ENCODE peak calls at places on chromosomes 1 and 21, in seven cellular contexts. One of them, this sample, is unnamed.

GRCh38 chr1:11924334-11925195 is 1.7 kb downstream of the KIAA2013 start:
- DNase-seq in hepatocyte: no peak
- DNase-seq in MM.1S: peak; percentile 64
- DNase-seq in H1: no peak
- DNase-seq in mammary epithelial cell: no peak
- DNase-seq in IMR-90: no peak
- DNase-seq in HCT116: no peak
- DNase-seq in this sample: no peak

GRCh38 chr1:36203554-36204346 is 20.5 kb upstream of the THRAP3 start:
- DNase-seq in hepatocyte: peak; percentile 62
- DNase-seq in MM.1S: no peak
- DNase-seq in IMR-90: peak; percentile 52
- DNase-seq in HCT116: no peak
- DNase-seq in H1: no peak
- DNase-seq in mammary epithelial cell: peak; percentile 23
- DNase-seq in this sample: no peak

GRCh38 chr1:10430216-10431064 is at the start of gene CENPS:
- DNase-seq in IMR-90: peak; percentile 83
- DNase-seq in hepatocyte: peak; percentile 95
- DNase-seq in H1: peak; percentile 67
- DNase-seq in HCT116: peak; percentile 68
- DNase-seq in MM.1S: peak; percentile 87
- DNase-seq in mammary epithelial cell: peak; percentile 87
- DNase-seq in this sample: peak; percentile 87

GRCh38 chr1:44862829-44863406 is 19.9 kb upstream of the PTCH2 start:
- DNase-seq in hepatocyte: no peak
- DNase-seq in MM.1S: peak; percentile 10
- DNase-seq in H1: no peak
- DNase-seq in mammary epithelial cell: no peak
- DNase-seq in HCT116: no peak
- DNase-seq in IMR-90: peak; percentile 66
- DNase-seq in this sample: no peak

GRCh38 chr1:107739183-107739582 is 225.8 kb downstream of the VAV3 start:
- DNase-seq in mammary epithelial cell: no peak
- DNase-seq in HCT116: no peak
- DNase-seq in IMR-90: no peak
- DNase-seq in H1: no peak
- DNase-seq in hepatocyte: no peak
- DNase-seq in MM.1S: no peak
- DNase-seq in this sample: no peak

GRCh38 chr21:14687277-14687642 is 141.1 kb upstream of the SAMSN1 start:
- DNase-seq in H1: no peak
- DNase-seq in hepatocyte: no peak
- DNase-seq in MM.1S: peak; percentile 50
- DNase-seq in mammary epithelial cell: no peak
- DNase-seq in IMR-90: no peak
- DNase-seq in HCT116: no peak
- DNase-seq in this sample: no peak

GRCh38 chr1:221187174-221187573 is 307.9 kb downstream of the HLX start:
- DNase-seq in mammary epithelial cell: no peak
- DNase-seq in H1: no peak
- DNase-seq in IMR-90: peak; percentile 18
- DNase-seq in MM.1S: no peak
- DNase-seq in hepatocyte: no peak
- DNase-seq in HCT116: no peak
- DNase-seq in this sample: no peak

GRCh38 chr1:222077191-222077590 is 335.3 kb upstream of the DUSP10 start:
- DNase-seq in mammary epithelial cell: no peak
- DNase-seq in IMR-90: no peak
- DNase-seq in MM.1S: no peak
- DNase-seq in HCT116: no peak
- DNase-seq in H1: no peak
- DNase-seq in hepatocyte: no peak
- DNase-seq in this sample: no peak

GRCh38 chr1:7533006-7533405 is 238.1 kb upstream of the VAMP3 start:
- DNase-seq in IMR-90: no peak
- DNase-seq in MM.1S: no peak
- DNase-seq in mammary epithelial cell: no peak
- DNase-seq in HCT116: no peak
- DNase-seq in H1: no peak
- DNase-seq in hepatocyte: no peak
- DNase-seq in this sample: no peak

GRCh38 chr21:46509760-46510159 is 51.1 kb downstream of the DIP2A start:
- DNase-seq in hepatocyte: peak; percentile 52
- DNase-seq in mammary epithelial cell: peak; percentile 26
- DNase-seq in H1: no peak
- DNase-seq in IMR-90: peak; percentile 81
- DNase-seq in HCT116: peak; percentile 18
- DNase-seq in MM.1S: no peak
- DNase-seq in this sample: no peak

GRCh38 chr1:204494281-204495077 is at the start of gene PIK3C2B:
- DNase-seq in IMR-90: peak; percentile 73
- DNase-seq in hepatocyte: peak; percentile 93
- DNase-seq in mammary epithelial cell: peak; percentile 84
- DNase-seq in HCT116: peak; percentile 52
- DNase-seq in H1: peak; percentile 69
- DNase-seq in MM.1S: peak; percentile 95
- DNase-seq in this sample: peak; percentile 76

GRCh38 chr1:230189276-230190183 is 122.5 kb downstream of the GALNT2 start:
- DNase-seq in mammary epithelial cell: no peak
- DNase-seq in IMR-90: no peak
- DNase-seq in hepatocyte: no peak
- DNase-seq in H1: no peak
- DNase-seq in MM.1S: no peak
- DNase-seq in HCT116: no peak
- DNase-seq in this sample: no peak

GRCh38 chr1:226679303-226679702 is 59.8 kb downstream of the ITPKB start:
- DNase-seq in HCT116: no peak
- DNase-seq in H1: no peak
- DNase-seq in MM.1S: no peak
- DNase-seq in hepatocyte: no peak
- DNase-seq in mammary epithelial cell: no peak
- DNase-seq in IMR-90: no peak
- DNase-seq in this sample: no peak

DNA sequence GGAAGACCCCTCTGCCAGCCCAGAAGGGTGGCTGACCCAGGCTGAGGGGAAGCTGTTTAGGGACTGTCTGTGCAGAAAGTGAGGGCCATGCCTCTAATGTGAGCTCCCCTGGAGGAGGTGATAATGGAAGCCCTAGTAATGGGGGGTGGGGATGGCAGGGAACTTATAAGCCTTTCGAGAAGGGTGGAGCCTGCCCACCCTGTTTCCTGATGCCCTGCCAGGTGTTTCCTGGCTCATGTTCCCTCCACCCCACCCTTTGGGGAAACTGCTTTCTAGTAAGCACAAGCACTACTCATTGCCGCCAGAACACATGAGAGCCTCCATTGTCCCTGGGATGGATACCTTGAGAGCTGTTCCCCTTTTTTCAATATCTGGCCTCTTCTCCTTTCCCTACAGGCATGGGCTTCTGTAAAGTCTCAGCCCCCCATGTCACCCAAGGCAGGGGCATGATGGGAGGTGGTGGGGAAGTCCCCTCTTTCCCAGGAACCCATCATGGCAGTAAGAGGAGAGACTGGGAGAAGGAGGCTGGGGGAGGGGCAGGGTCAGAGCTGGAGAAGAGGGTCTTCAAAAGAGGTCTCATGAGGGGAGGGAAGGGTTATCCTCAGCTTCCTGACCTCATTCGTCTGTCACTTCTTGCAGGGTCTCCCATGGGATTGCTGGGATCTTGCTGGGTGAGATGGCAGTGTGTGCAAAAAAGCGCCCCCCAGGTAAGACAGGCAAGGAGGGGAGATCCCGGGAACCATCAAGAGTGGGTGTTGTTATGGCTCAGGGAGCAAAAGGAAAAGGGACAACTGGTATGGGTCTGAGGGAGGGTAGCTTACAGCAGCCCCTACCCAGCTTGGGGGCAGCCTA is 2.4 kb downstream of the ATP8B2 start:
- DNase-seq in MM.1S: peak; percentile 98
- DNase-seq in mammary epithelial cell: no peak
- DNase-seq in HCT116: no peak
- DNase-seq in H1: no peak
- DNase-seq in IMR-90: no peak
- DNase-seq in hepatocyte: no peak
- DNase-seq in this sample: peak; percentile 74
- H3K4me3 ChIP-seq in MM.1S: peak overlapping the region; percentile 84
- H3K4me3 ChIP-seq in mammary epithelial cell: peak overlapping the region; percentile 34
- H3K4me3 ChIP-seq in HCT116: peak overlapping the region; percentile 61
- H3K4me3 ChIP-seq in H1: peak overlapping the region; percentile 27
- H3K4me3 ChIP-seq in IMR-90: peak overlapping the region; percentile 31
- H3K4me3 ChIP-seq in hepatocyte: peak overlapping the region; percentile 1
- H3K4me3 ChIP-seq in this sample: peak overlapping the region; percentile 69

GRCh38 chr1:22801347-22801746 is 90.7 kb downstream of the EPHB2 start:
- DNase-seq in HCT116: no peak
- DNase-seq in IMR-90: no peak
- DNase-seq in H1: no peak
- DNase-seq in MM.1S: no peak
- DNase-seq in mammary epithelial cell: no peak
- DNase-seq in hepatocyte: no peak
- DNase-seq in this sample: no peak
- H2AFZ ChIP-seq in HCT116: no peak overlapping the region
- H2AFZ ChIP-seq in IMR-90: no peak overlapping the region
- H2AFZ ChIP-seq in H1: no peak overlapping the region
- H2AFZ ChIP-seq in MM.1S: no peak overlapping the region
- H2AFZ ChIP-seq in mammary epithelial cell: no peak overlapping the region
- H2AFZ ChIP-seq in hepatocyte: no peak overlapping the region
- H2AFZ ChIP-seq in this sample: no peak overlapping the region

DNA sequence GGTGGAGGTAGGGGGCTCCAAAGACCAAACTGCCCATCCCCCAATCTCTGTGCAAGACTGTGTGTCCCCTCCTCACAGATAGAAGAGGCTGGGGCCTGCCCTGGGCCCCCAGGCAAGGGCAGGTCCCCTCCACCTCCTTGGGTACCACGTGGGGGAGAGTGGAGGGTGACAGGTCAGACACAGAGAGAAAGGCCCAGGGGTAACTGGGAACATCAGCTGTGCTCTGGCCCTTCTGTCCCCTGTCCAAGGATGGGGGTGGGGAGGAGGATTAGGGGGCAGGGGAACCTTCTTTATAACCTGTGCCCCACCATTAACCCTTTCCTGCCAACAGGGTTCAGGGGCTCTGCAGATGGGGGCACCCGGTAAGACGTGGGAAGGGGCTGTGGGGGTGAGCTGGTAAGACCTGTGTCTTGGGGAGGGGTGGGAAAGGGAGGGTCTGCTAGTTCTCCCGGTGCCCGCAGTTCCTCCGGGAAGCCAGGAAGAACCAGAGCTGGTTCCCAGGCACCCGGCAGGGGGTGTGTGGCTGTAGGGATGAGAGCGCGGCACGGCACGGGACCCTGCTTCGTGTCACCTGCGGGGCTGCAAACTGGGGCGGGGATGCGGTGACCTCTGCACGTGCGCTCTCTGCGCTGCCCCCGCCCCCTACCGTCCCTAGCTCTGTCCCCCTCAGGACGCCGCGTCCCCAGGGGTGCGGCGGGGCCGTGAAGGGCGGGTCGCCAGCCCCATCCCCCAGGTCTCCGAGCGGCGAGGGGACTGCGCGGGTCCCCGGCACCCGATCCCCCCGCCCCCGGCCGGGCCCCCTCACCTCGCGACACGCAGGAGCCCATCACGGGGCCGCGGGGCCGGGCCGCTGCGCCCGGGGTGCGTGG is 601 bp downstream of the FAM131C start:
- DNase-seq in IMR-90: no peak
- DNase-seq in mammary epithelial cell: no peak
- DNase-seq in H1: no peak
- DNase-seq in HCT116: no peak
- DNase-seq in MM.1S: no peak
- DNase-seq in hepatocyte: peak; percentile 64
- DNase-seq in this sample: no peak
- H3K4me3 ChIP-seq in IMR-90: peak overlapping the region; percentile 44
- H3K4me3 ChIP-seq in mammary epithelial cell: peak overlapping the region; percentile 48
- H3K4me3 ChIP-seq in H1: peak overlapping the region; percentile 40
- H3K4me3 ChIP-seq in HCT116: peak overlapping the region; percentile 70
- H3K4me3 ChIP-seq in MM.1S: peak overlapping the region; percentile 37
- H3K4me3 ChIP-seq in hepatocyte: peak overlapping the region; percentile 45
- H3K4me3 ChIP-seq in this sample: no peak overlapping the region

GRCh38 chr1:181135815-181136737 is 47.6 kb downstream of the IER5 start:
- DNase-seq in mammary epithelial cell: peak; percentile 85
- DNase-seq in H1: no peak
- DNase-seq in MM.1S: no peak
- DNase-seq in HCT116: no peak
- DNase-seq in hepatocyte: no peak
- DNase-seq in IMR-90: peak; percentile 94
- DNase-seq in this sample: no peak
- H2AFZ ChIP-seq in mammary epithelial cell: no peak overlapping the region
- H2AFZ ChIP-seq in H1: no peak overlapping the region
- H2AFZ ChIP-seq in MM.1S: no peak overlapping the region
- H2AFZ ChIP-seq in HCT116: peak overlapping the region; percentile 24
- H2AFZ ChIP-seq in hepatocyte: no peak overlapping the region
- H2AFZ ChIP-seq in IMR-90: peak overlapping the region; percentile 78
- H2AFZ ChIP-seq in this sample: no peak overlapping the region

GRCh38 chr1:229029644-229030235 is 241.2 kb upstream of the RAB4A start:
- DNase-seq in HCT116: no peak
- DNase-seq in MM.1S: no peak
- DNase-seq in hepatocyte: no peak
- DNase-seq in IMR-90: no peak
- DNase-seq in mammary epithelial cell: no peak
- DNase-seq in H1: no peak
- DNase-seq in this sample: no peak

GRCh38 chr1:229028509-229028908 is 242.4 kb upstream of the RAB4A start:
- DNase-seq in MM.1S: no peak
- DNase-seq in H1: no peak
- DNase-seq in hepatocyte: no peak
- DNase-seq in HCT116: no peak
- DNase-seq in IMR-90: no peak
- DNase-seq in mammary epithelial cell: no peak
- DNase-seq in this sample: no peak

GRCh38 chr1:229027158-229027557 is 243.8 kb upstream of the RAB4A start:
- DNase-seq in HCT116: no peak
- DNase-seq in IMR-90: no peak
- DNase-seq in MM.1S: no peak
- DNase-seq in hepatocyte: no peak
- DNase-seq in mammary epithelial cell: no peak
- DNase-seq in H1: no peak
- DNase-seq in this sample: no peak

GRCh38 chr1:229028987-229029550 is 241.8 kb upstream of the RAB4A start:
- DNase-seq in HCT116: no peak
- DNase-seq in H1: no peak
- DNase-seq in MM.1S: no peak
- DNase-seq in IMR-90: no peak
- DNase-seq in mammary epithelial cell: no peak
- DNase-seq in hepatocyte: no peak
- DNase-seq in this sample: no peak

DNA sequence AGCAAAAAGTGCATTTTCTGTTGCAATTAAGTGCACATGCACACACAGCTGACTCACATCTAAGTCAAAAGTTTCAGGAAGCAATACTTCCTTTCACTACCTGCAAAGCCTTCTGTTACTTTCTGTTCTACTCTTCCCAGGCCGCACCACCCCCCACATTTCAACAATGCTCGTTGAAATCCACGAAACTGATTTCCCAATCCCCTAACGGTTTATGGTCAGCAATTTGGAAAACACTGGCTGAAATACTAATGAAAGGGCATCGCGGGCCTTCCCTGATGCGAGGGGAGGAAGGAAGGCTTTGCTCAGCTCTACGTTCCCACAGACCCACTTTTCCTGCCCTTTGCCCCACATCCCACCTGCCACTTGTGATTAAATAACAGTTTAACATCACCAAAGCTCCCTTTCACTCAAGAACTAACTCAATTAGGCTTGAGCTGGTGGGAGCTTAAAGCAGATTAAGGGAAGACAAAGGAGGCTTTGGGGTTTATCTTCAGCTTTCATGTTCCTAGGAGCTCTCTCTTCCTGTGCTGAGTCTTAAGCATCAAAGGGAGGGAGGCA is 243.2 kb upstream of the RAB4A start:
- DNase-seq in IMR-90: peak; percentile 37
- DNase-seq in HCT116: no peak
- DNase-seq in MM.1S: peak; percentile 65
- DNase-seq in H1: peak; percentile 49
- DNase-seq in mammary epithelial cell: no peak
- DNase-seq in hepatocyte: peak; percentile 59
- DNase-seq in this sample: peak; percentile 56
- H3K4me3 ChIP-seq in IMR-90: no peak overlapping the region
- H3K4me3 ChIP-seq in HCT116: no peak overlapping the region
- H3K4me3 ChIP-seq in MM.1S: peak overlapping the region; percentile 24
- H3K4me3 ChIP-seq in H1: no peak overlapping the region
- H3K4me3 ChIP-seq in mammary epithelial cell: no peak overlapping the region
- H3K4me3 ChIP-seq in hepatocyte: no peak overlapping the region
- H3K4me3 ChIP-seq in this sample: no peak overlapping the region

This sample was measured in DND-41.